ENCODE peak calls at places on chromosomes 7 and 10, in ten cellular contexts. J is kidney epithelial cell; U is pons; Z is HFFc6; V is LNCaP clone FGC; M is SHP77; D is Panc1; L is activated CD8-positive, alpha-beta memory T cell treated with anti-CD3 and anti-CD28 coated beads for 1 hour; O is HTR-8/SVneo; T is stimulated activated CD8-positive, alpha-beta memory T cell treated with anti-CD3 and anti-CD28 coated beads, Interleukin-7, amount 100 ng/mL, for 24 hours. K is an unnamed sample.

GRCh38 chr7:139797607-139798006 is 19.8 kb upstream of the HIPK2 start:
- DNase-seq in L (no peak), U (no peak), J (no peak), O (no peak), Z (no peak), T (no peak), V (no peak), M (no peak), D (no peak), K (no peak)

GRCh38 chr7:118794419-118794818 is 569.9 kb downstream of the ANKRD7 start:
- DNase-seq in O (no peak), U (no peak), V (no peak), Z (no peak), T (no peak), J (no peak), L (no peak), D (no peak), M (no peak), K (no peak)

GRCh38 chr10:630581-631073 is 58.8 kb downstream of the DIP2C start:
- DNase-seq in J (no peak), M (peak; percentile 88), T (no peak), L (no peak), O (no peak), V (no peak), D (no peak), Z (no peak), U (no peak), K (no peak)

GRCh38 chr10:71933651-71934050 is 30.5 kb upstream of the CHST3 start:
- DNase-seq in D (no peak), U (no peak), L (peak; percentile 1), Z (no peak), V (no peak), J (no peak), T (peak; percentile 10), O (no peak), M (no peak), K (no peak)

GRCh38 chr7:86643478-86644281 is at the start of gene GRM3:
- DNase-seq in V (no peak), J (no peak), D (no peak), M (no peak), U (peak; percentile 90), Z (no peak), L (no peak), T (no peak), O (no peak), K (no peak)

GRCh38 chr10:51422311-51423120 is 276.9 kb downstream of the CSTF2T start:
- DNase-seq in Z (peak; percentile 46), U (peak; percentile 43), O (peak; percentile 7), V (peak; percentile 26), L (no peak), D (peak; percentile 12), J (peak; percentile 10), T (no peak), M (no peak), K (peak; percentile 80)

GRCh38 chr7:93036807-93037206 is 81.0 kb downstream of the SAMD9 start:
- DNase-seq in T (no peak), Z (no peak), L (no peak), O (no peak), J (no peak), V (no peak), M (no peak), D (no peak), U (peak; percentile 11), K (no peak)

GRCh38 chr7:30171753-30172447 is 37.1 kb downstream of the MTURN start:
- DNase-seq in U (no peak), T (no peak), V (no peak), J (no peak), O (peak; percentile 36), Z (peak; percentile 77), L (no peak), D (no peak), M (no peak), K (no peak)

GRCh38 chr7:79934727-79935126 is 199.9 kb upstream of the GNAI1 start:
- DNase-seq in Z (no peak), O (no peak), V (no peak), T (no peak), J (no peak), D (no peak), M (no peak), L (no peak), U (no peak), K (no peak)

GRCh38 chr10:69856601-69857166 is 55.0 kb downstream of the COL13A1 start:
- DNase-seq in D (no peak), M (no peak), V (no peak), O (no peak), Z (no peak), J (no peak), L (no peak), T (no peak), U (no peak), K (no peak)

GRCh38 chr7:1899951-1900762 is 230.1 kb downstream of the ELFN1 start:
- DNase-seq in J (no peak), U (no peak), T (no peak), O (no peak), L (no peak), M (no peak), D (no peak), V (no peak), Z (no peak), K (peak; percentile 13)

GRCh38 chr7:102080003-102080361 is 206.7 kb upstream of the SH2B2 start:
- DNase-seq in M (no peak), J (no peak), O (no peak), L (no peak), T (no peak), V (no peak), U (no peak), D (no peak), Z (no peak), K (no peak)

GRCh38 chr7:16851829-16852228 is 30.0 kb downstream of the AGR3 start:
- DNase-seq in O (no peak), L (no peak), U (peak; percentile 75), V (no peak), T (no peak), Z (no peak), M (no peak), D (no peak), J (no peak), K (no peak)

GRCh38 chr7:131630427-131630826 is 74.0 kb upstream of the PODXL start:
- DNase-seq in O (no peak), Z (no peak), L (no peak), U (no peak), D (no peak), T (no peak), M (no peak), J (no peak), V (no peak), K (no peak)

GRCh38 chr7:465710-466400 is 53.8 kb downstream of the PDGFA start:
- DNase-seq in Z (no peak), M (no peak), O (no peak), D (no peak), V (no peak), U (no peak), J (no peak), T (no peak), L (no peak), K (no peak)

GRCh38 chr7:114703677-114704076 is 218.2 kb upstream of the MDFIC start:
- DNase-seq in U (no peak), M (no peak), V (no peak), O (no peak), L (no peak), Z (no peak), T (no peak), J (no peak), D (no peak), K (peak; percentile 48)

GRCh38 chr10:43573250-43574034 is 974 bp downstream of the ZNF239 start:
- DNase-seq in Z (no peak), V (no peak), U (peak; percentile 22), J (no peak), L (no peak), T (no peak), D (no peak), O (no peak), M (no peak), K (peak; percentile 42)

GRCh38 chr7:134461921-134462320 is 3.0 kb upstream of the AKR1B1 start:
- DNase-seq in M (no peak), O (no peak), V (no peak), T (no peak), L (no peak), D (no peak), Z (no peak), U (no peak), J (no peak), K (no peak)

GRCh38 chr7:85103352-85103751 is 83.5 kb downstream of the SEMA3D start:
- DNase-seq in U (no peak), M (no peak), J (no peak), Z (no peak), O (no peak), L (no peak), D (no peak), T (no peak), V (no peak), K (peak; percentile 32)

GRCh38 chr7:12643644-12644043 is 43.8 kb upstream of the ARL4A start:
- DNase-seq in O (no peak), V (no peak), M (no peak), U (peak; percentile 21), T (no peak), L (no peak), J (no peak), D (no peak), Z (no peak), K (no peak)

GRCh38 chr10:91077549-91078017 is 142.9 kb upstream of the PCGF5 start:
- DNase-seq in M (no peak), T (no peak), Z (no peak), D (no peak), O (no peak), V (peak; percentile 50), J (no peak), U (peak; percentile 24), L (no peak), K (peak; percentile 35)

GRCh38 chr10:24552346-24553016 is 171.2 kb downstream of the ARHGAP21 start:
- DNase-seq in M (no peak), J (no peak), U (no peak), T (no peak), V (peak; percentile 22), Z (no peak), L (no peak), O (no peak), D (no peak), K (no peak)

K was measured in fibroblast of lung.